ENCODE peak calls at places on chromosome 9, in nine cellular contexts. K is bronchial epithelial cell; B is progenitor cell of endocrine pancreas; I is RWPE1; J is AG10803; R is sigmoid colon; Z is CD4-positive, alpha-beta T cell; D is cardiac muscle cell; Q is uterus. O is an unnamed sample.

GRCh38 chr9:4143951-4144717 is 155.7 kb downstream of the GLIS3 start:
- DNase-seq in K (peak; percentile 87), B (no peak), I (peak; percentile 17), J (peak; percentile 48), R (no peak), Z (no peak), D (peak; percentile 25), Q (no peak), O (no peak)

GRCh38 chr9:112299514-112299913 is 33.9 kb downstream of the PTBP3 start:
- DNase-seq in K (peak; percentile 97), B (no peak), I (peak; percentile 91), J (peak; percentile 53), R (no peak), Z (no peak), D (peak; percentile 71), Q (no peak), O (no peak)

GRCh38 chr9:5468850-5469249 is 18.5 kb downstream of the CD274 start:
- DNase-seq in K (no peak), B (no peak), I (no peak), J (no peak), R (no peak), Z (no peak), D (no peak), Q (no peak), O (no peak)

GRCh38 chr9:126126807-126127206 is 199.8 kb upstream of the MVB12B start:
- DNase-seq in K (no peak), B (no peak), I (no peak), J (no peak), R (no peak), Z (no peak), D (no peak), Q (no peak), O (no peak)

GRCh38 chr9:5574998-5575397 is 53.9 kb upstream of the RIC1 start:
- DNase-seq in K (no peak), B (no peak), I (no peak), J (no peak), R (no peak), Z (no peak), D (no peak), Q (no peak), O (no peak)

GRCh38 chr9:116737137-116737546 is 50.0 kb downstream of the TRIM32 start:
- DNase-seq in K (peak; percentile 57), B (peak; percentile 91), I (peak; percentile 96), J (peak; percentile 74), R (peak; percentile 74), Z (peak; percentile 40), D (peak; percentile 81), Q (peak; percentile 58), O (peak; percentile 30)

GRCh38 chr9:37229882-37230482 is 109.6 kb downstream of the ZCCHC7 start:
- DNase-seq in K (peak; percentile 76), B (no peak), I (peak; percentile 10), J (no peak), R (no peak), Z (no peak), D (no peak), Q (no peak), O (no peak)

GRCh38 chr9:108163321-108164005 is 673.9 kb upstream of the KLF4 start:
- DNase-seq in K (peak; percentile 48), B (no peak), I (no peak), J (peak; percentile 56), R (no peak), Z (no peak), D (peak; percentile 37), Q (no peak), O (no peak)

GRCh38 chr9:117678882-117679281 is 25.3 kb upstream of the TLR4 start:
- DNase-seq in K (peak; percentile 64), B (no peak), I (no peak), J (no peak), R (no peak), Z (no peak), D (no peak), Q (no peak), O (no peak)

GRCh38 chr9:106731910-106732309 is 131.1 kb upstream of the ZNF462 start:
- DNase-seq in K (no peak), B (no peak), I (no peak), J (no peak), R (no peak), Z (no peak), D (no peak), Q (no peak), O (no peak)

GRCh38 chr9:133571491-133571890 is 37.0 kb downstream of the ADAMTSL2 start:
- DNase-seq in K (no peak), B (no peak), I (no peak), J (no peak), R (no peak), Z (no peak), D (no peak), Q (no peak), O (no peak)

GRCh38 chr9:100352727-100353505 is at the start of gene TEX10:
- DNase-seq in K (peak; percentile 49), B (peak; percentile 90), I (peak; percentile 97), J (peak; percentile 81), R (peak; percentile 93), Z (peak; percentile 85), D (peak; percentile 92), Q (peak; percentile 88), O (peak; percentile 85)

DNA sequence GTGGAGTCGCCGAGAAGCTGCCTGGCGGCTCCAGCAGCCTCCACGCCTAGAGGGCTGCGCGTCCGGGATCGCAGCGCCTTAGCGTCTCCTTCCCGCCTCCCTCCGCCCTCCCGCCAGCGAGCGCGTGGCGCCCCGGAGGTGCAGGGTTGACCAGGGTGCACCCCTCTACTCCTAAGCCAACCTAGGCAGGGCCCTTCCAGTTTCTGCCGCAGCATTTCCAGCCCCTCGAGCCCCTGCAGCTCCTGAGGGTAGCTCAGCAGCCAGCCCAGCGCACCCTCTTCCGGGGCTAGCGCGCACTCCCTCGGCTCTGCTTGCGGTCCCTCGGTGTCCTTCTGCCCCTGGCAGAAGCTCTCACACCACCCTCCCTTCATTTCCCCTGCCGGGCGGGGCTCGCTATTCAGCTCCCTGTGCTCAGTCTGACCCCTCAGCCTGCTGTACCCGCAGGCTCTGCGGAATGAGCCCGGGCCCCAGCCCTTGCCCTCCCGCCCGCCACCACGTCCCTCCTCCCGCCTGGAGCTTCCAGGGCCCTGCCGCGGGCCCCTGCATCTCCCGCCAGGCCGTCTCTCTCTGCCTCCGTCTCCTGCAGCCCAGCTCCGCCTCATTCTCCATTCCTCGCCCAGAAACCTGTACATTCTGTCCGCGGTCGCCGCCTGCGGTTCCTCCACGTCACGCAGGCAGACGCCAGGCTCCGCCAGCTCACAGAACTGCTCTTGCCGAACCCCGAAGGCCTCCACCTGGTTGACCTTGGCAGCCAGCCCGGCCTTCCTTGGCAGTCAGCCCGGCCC is 61.8 kb downstream of the SPATA31C2 start:
- DNase-seq in K (peak; percentile 83), B (peak; percentile 42), I (peak; percentile 95), J (peak; percentile 66), R (peak; percentile 88), Z (peak; percentile 3), D (peak; percentile 91), Q (peak; percentile 80), O (peak; percentile 34)
- TF ChIP-seq CTCF in K (peak; percentile 19), B (peak; percentile 10), I (peak; percentile 17), J (no peak), R (peak; percentile 12), Z (no peak), D (peak; percentile 31), Q (peak; percentile 28), O (no peak)

GRCh38 chr9:113570106-113570505 is 106.6 kb downstream of the RGS3 start:
- DNase-seq in K (no peak), B (no peak), I (no peak), J (no peak), R (peak; percentile 55), Z (no peak), D (no peak), Q (no peak), O (no peak)

GRCh38 chr9:113569472-113570060 is 106.0 kb downstream of the RGS3 start:
- DNase-seq in K (no peak), B (no peak), I (no peak), J (no peak), R (peak; percentile 2), Z (no peak), D (no peak), Q (no peak), O (no peak)

GRCh38 chr9:113568081-113568435 is 104.5 kb downstream of the RGS3 start:
- DNase-seq in K (no peak), B (no peak), I (no peak), J (no peak), R (peak; percentile 42), Z (no peak), D (no peak), Q (no peak), O (no peak)

GRCh38 chr9:113567361-113568080 is 104.0 kb downstream of the RGS3 start:
- DNase-seq in K (no peak), B (no peak), I (no peak), J (no peak), R (peak; percentile 57), Z (no peak), D (no peak), Q (peak; percentile 10), O (no peak)

GRCh38 chr9:113568481-113569321 is 105.2 kb downstream of the RGS3 start:
- DNase-seq in K (no peak), B (no peak), I (no peak), J (no peak), R (peak; percentile 58), Z (no peak), D (no peak), Q (no peak), O (no peak)
- TF ChIP-seq CTCF in K (no peak), B (no peak), I (no peak), J (no peak), R (no peak), Z (no peak), D (no peak), Q (no peak), O (no peak)

DNA sequence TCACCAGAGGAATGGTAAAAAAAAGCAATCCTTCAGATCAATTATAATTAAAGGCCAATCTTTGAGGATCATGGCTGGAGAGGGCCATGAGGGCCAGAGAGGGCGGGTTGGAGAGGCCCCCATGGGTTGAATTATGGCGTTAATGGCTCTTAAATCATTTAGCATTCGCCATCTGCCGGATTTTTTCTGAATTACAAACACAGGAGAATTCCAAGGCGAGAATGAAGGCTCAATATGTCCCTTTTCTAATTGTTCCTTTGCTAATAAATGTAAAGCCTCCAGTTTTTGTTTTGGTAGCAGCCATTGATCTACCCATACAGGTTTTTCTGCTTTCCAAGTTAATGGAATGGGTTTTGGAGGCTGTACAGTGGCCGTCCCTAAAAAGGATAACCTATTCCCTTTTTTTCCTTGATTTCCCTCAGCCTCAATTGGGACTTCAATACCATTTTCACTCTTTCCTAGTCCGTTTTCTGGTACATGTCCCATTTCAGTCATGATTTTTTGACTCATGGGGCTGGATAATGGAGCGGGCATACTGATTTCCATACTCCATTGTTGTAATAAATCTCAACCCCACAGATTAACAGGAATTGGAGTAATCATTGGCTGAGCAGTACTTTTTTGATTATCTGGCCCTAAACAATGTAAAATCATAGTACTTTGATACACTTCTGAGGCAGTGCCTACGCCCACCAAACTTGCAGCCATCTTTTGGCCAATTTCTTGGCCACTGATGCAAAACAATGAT is 6.7 kb upstream of the TMEM141 start:
- DNase-seq in K (no peak), B (no peak), I (peak; percentile 60), J (peak; percentile 33), R (no peak), Z (no peak), D (peak; percentile 46), Q (no peak), O (no peak)
- TF ChIP-seq CTCF in K (peak; percentile 31), B (peak; percentile 46), I (peak; percentile 90), J (peak; percentile 41), R (peak; percentile 3), Z (peak; percentile 52), D (peak; percentile 19), Q (peak; percentile 31), O (peak; percentile 49)

DNA sequence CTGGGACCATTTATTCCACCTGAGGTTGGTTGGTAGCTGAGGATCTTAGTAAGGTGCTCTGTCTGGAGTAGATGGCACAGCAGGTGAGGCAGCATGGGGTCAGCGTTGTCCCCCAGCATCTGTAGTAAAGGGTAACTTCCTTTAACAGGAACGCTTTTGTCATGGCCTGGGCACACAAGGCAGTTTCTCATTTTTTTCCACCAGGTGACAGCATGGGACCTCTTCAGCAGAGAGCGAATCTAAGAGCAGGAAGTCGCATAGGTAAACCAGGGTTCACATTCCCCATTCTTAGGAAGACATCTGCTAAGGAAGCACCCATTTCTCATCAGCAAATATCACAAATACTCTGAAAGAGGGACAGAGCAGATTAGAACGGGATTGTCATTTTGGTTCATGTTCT is 56.5 kb downstream of the GPR107 start:
- DNase-seq in K (no peak), B (no peak), I (no peak), J (no peak), R (no peak), Z (no peak), D (no peak), Q (no peak), O (no peak)
- TF ChIP-seq CTCF in K (peak; percentile 23), B (no peak), I (no peak), J (no peak), R (no peak), Z (no peak), D (no peak), Q (no peak), O (no peak)